ENCODE peak calls at places on chromosomes 6 and 20, in seven cellular contexts. Q is IMR-90, X is mesendoderm, R is H1, W is neuronal stem cell, S is mesenchymal stem cell, A is trophoblast cell. E is an unnamed sample.

GRCh38 chr6:158011980-158012566 is 30.4 kb downstream of the SYNJ2 start:
- DNase-seq in Q (no peak), R (no peak), S (no peak), X (no peak), W (no peak), A (no peak), E (no peak)

GRCh38 chr6:139510040-139510815 is 135.8 kb upstream of the CITED2 start:
- DNase-seq in A (no peak), S (no peak), X (peak; percentile 66), Q (no peak), W (no peak), R (no peak), E (no peak)

GRCh38 chr6:70551566-70551965 is 15.2 kb upstream of the SDHAF4 start:
- DNase-seq in S (no peak), A (no peak), W (no peak), X (peak; percentile 13), R (no peak), Q (no peak), E (no peak)

GRCh38 chr20:44642203-44643153 is 9.0 kb downstream of the ADA start:
- DNase-seq in X (peak; percentile 93), A (peak; percentile 28), S (peak; percentile 97), Q (peak; percentile 82), R (no peak), W (no peak), E (peak; percentile 79)

GRCh38 chr6:131929227-131929626 is 21.9 kb downstream of the CCN2 start:
- DNase-seq in R (no peak), X (peak; percentile 60), Q (no peak), A (no peak), S (no peak), W (no peak), E (peak; percentile 52)

GRCh38 chr6:2522521-2522920 is 228.2 kb downstream of the MYLK4 start:
- DNase-seq in A (no peak), R (no peak), S (no peak), Q (peak; percentile 30), W (no peak), X (no peak), E (no peak)

GRCh38 chr6:73637404-73637803 is 16.4 kb downstream of the SLC17A5 start:
- DNase-seq in Q (no peak), R (no peak), A (no peak), W (no peak), X (no peak), S (no peak), E (no peak)

GRCh38 chr20:32050851-32051556 is 1.0 kb upstream of the HCK start:
- DNase-seq in X (peak; percentile 33), W (no peak), S (no peak), A (no peak), R (no peak), Q (no peak), E (peak; percentile 65)

GRCh38 chr20:62386383-62387218 is at the start of gene RPS21:
- DNase-seq in Q (peak; percentile 89), S (peak; percentile 89), W (peak; percentile 83), X (peak; percentile 94), A (peak; percentile 87), R (no peak), E (peak; percentile 94)

GRCh38 chr6:170101281-170102035 is 189.4 kb downstream of the DLL1 start:
- DNase-seq in S (no peak), W (no peak), R (no peak), X (no peak), A (no peak), Q (no peak), E (no peak)

GRCh38 chr6:13272131-13273046 is 55.9 kb downstream of the TBC1D7 start:
- DNase-seq in Q (no peak), R (no peak), A (peak; percentile 61), X (no peak), S (no peak), W (no peak), E (no peak)

GRCh38 chr20:16692442-16692841 is 37.4 kb upstream of the SNRPB2 start:
- DNase-seq in S (no peak), A (no peak), R (no peak), X (no peak), Q (no peak), W (no peak), E (no peak)

GRCh38 chr6:37688088-37688850 is 9.4 kb downstream of the MDGA1 start:
- DNase-seq in A (no peak), R (no peak), X (no peak), Q (no peak), S (no peak), W (no peak), E (no peak)

GRCh38 chr6:31710490-31711219 is 4.0 kb downstream of the LY6G6F start:
- DNase-seq in A (no peak), W (no peak), R (no peak), X (peak; percentile 45), S (no peak), Q (no peak), E (no peak)

GRCh38 chr20:23782366-23782983 is 31.7 kb upstream of the CST1 start:
- DNase-seq in A (no peak), Q (peak; percentile 2), R (no peak), W (no peak), S (peak; percentile 33), X (peak; percentile 78), E (peak; percentile 73)

GRCh38 chr6:4610256-4610655 is 165.9 kb upstream of the CDYL start:
- DNase-seq in S (peak; percentile 49), R (no peak), X (peak; percentile 18), W (no peak), A (no peak), Q (peak; percentile 77), E (no peak)

GRCh38 chr20:59628171-59628570 is 23.8 kb downstream of the PHACTR3 start:
- DNase-seq in A (no peak), Q (no peak), X (no peak), S (no peak), W (no peak), R (no peak), E (no peak)

GRCh38 chr20:51916244-51916643 is 113.9 kb upstream of the SALL4 start:
- DNase-seq in W (no peak), A (no peak), R (no peak), S (no peak), X (no peak), Q (no peak), E (no peak)

GRCh38 chr6:117506180-117506835 is 23.8 kb downstream of the DCBLD1 start:
- DNase-seq in W (no peak), X (no peak), S (no peak), R (no peak), Q (peak; percentile 83), A (no peak), E (no peak)

GRCh38 chr6:51394061-51394460 is 575.4 kb downstream of the TFAP2B start:
- DNase-seq in R (no peak), Q (no peak), S (no peak), X (no peak), A (no peak), W (no peak), E (no peak)
- H3K18ac ChIP-seq in R (no peak overlapping the region), Q (no peak overlapping the region), S (no peak overlapping the region), X (no peak overlapping the region), A (no peak overlapping the region), W (no peak overlapping the region), E (no peak overlapping the region)

GRCh38 chr20:46455729-46456128 is 49.3 kb upstream of the ELMO2 start:
- DNase-seq in X (no peak), W (no peak), R (no peak), Q (no peak), S (no peak), A (no peak), E (no peak)

GRCh38 chr20:46458891-46459750 is 52.7 kb upstream of the ELMO2 start:
- DNase-seq in S (no peak), R (peak; percentile 76), X (peak; percentile 89), A (peak; percentile 20), W (peak; percentile 54), Q (no peak), E (peak; percentile 93)

GRCh38 chr20:46461808-46462207 is 51.6 kb downstream of the ZNF334 start:
- DNase-seq in S (no peak), Q (no peak), X (no peak), W (no peak), R (no peak), A (no peak), E (no peak)

GRCh38 chr20:46456255-46457028 is 50.0 kb upstream of the ELMO2 start:
- DNase-seq in Q (no peak), A (no peak), X (no peak), S (no peak), W (no peak), R (no peak), E (no peak)
- H3K4me2 ChIP-seq in Q (no peak overlapping the region), A (no peak overlapping the region), X (no peak overlapping the region), S (no peak overlapping the region), W (no peak overlapping the region), R (no peak overlapping the region), E (no peak overlapping the region)

GRCh38 chr6:693737-694038 is 749 bp upstream of the EXOC2 start:
- DNase-seq in S (no peak), A (no peak), Q (no peak), W (no peak), X (no peak), R (no peak), E (no peak)

GRCh38 chr6:686528-686927 is 6.4 kb downstream of the EXOC2 start:
- DNase-seq in A (no peak), R (no peak), Q (no peak), S (peak; percentile 69), X (peak; percentile 56), W (no peak), E (no peak)

GRCh38 chr6:689223-689622 is 3.7 kb downstream of the EXOC2 start:
- DNase-seq in R (no peak), X (no peak), S (no peak), W (no peak), A (no peak), Q (no peak), E (no peak)

GRCh38 chr6:692858-693736 is at the start of gene EXOC2:
- DNase-seq in Q (peak; percentile 74), R (peak; percentile 54), A (peak; percentile 80), X (peak; percentile 93), W (peak; percentile 81), S (peak; percentile 86), E (peak; percentile 87)

GRCh38 chr6:692356-692851 is 535 bp downstream of the EXOC2 start:
- DNase-seq in X (peak; percentile 79), Q (peak; percentile 34), S (peak; percentile 61), R (no peak), W (peak; percentile 27), A (peak; percentile 65), E (peak; percentile 55)
- H2BK120ac ChIP-seq in X (no peak overlapping the region), Q (no peak overlapping the region), S (peak overlapping the region; percentile 37), R (no peak overlapping the region), W (no peak overlapping the region), A (no peak overlapping the region), E (no peak overlapping the region)

DNA sequence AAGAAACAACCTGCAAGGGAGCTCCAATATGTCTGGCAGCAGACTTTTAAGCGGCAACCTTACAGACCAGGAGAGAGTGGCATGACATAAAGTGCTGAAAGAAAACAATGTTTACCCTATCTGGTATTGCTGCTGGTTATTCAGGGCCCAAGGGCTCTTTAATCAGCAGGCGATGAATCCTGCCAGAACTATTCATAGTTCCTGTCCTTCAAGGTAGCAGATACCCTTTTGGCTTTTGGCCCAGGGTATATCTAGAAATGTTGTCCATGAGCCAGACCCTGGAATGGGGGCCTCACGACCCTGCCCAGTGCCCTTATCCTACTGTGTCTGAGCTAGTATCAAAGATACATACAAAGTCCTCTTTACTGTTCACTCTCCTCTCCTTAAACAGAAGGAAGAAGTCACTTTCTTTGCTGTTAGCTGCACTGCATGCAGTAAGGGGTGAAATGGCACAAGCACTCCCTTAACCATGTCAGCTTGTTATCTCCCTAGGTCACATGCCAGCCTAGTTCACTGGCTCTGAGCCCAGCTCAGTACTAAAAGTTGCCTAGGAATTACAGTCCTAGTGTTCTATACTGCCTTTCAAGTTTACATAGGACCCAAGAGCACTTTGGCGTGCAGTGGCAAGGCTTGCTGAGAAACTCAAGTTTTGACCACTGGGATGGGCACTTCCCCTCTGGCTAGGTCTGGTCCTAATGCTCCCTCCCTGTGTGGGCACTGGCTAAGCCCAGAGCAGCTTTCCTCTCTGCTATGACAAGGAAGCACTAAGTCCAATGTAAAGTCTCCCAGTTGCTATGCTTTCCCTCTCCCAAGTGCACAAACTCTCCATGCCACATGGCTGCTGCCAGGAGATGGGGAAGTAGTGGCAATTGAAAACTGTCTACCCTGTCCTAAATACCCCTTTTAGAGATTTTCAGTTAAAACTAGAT is 122.0 kb downstream of the HTR1B start:
- DNase-seq in A (no peak), X (no peak), Q (no peak), R (no peak), S (peak; percentile 6), W (no peak), E (no peak)
- H3K18ac ChIP-seq in A (peak overlapping the region; percentile 8), X (no peak overlapping the region), Q (no peak overlapping the region), R (no peak overlapping the region), S (no peak overlapping the region), W (no peak overlapping the region), E (no peak overlapping the region)